ENCODE peak calls at places on chromosomes 3 and 15, in seven cellular contexts. I is Panc1; A is mucosa of descending colon; L is CD4-positive, CD25-positive, alpha-beta regulatory T cell; W is left cardiac atrium; N is left lobe of liver; D is heart right ventricle. X is an unnamed sample.
A peak's percentile ranks its signal among the peaks of the same experiment; 100 is the strongest.

GRCh38 chr3:193614430-193614829 is 21.4 kb downstream of the OPA1 start:
- ATAC-seq in D (no peak), A (no peak), L (peak; percentile 48), I (no peak), W (no peak), N (no peak), X (no peak)

GRCh38 chr3:16743276-16743675 is 138.1 kb upstream of the DAZL start:
- ATAC-seq in N (no peak), A (no peak), D (no peak), I (no peak), W (no peak), L (no peak), X (no peak)

GRCh38 chr15:65936317-65936716 is 67.0 kb downstream of the RAB11A start:
- ATAC-seq in A (no peak), L (no peak), I (no peak), N (no peak), W (no peak), D (no peak), X (no peak)

GRCh38 chr3:50673937-50674336 is 790 bp upstream of the DOCK3 start:
- ATAC-seq in L (no peak), A (no peak), D (peak; percentile 5), I (no peak), N (no peak), W (no peak), X (no peak)

GRCh38 chr3:50616003-50616769 is 765 bp upstream of the MAPKAPK3 start:
- ATAC-seq in L (peak; percentile 14), W (peak; percentile 38), N (peak; percentile 60), I (peak; percentile 74), D (peak; percentile 25), A (peak; percentile 60), X (peak; percentile 50)

GRCh38 chr3:16936656-16937055 is 51.9 kb downstream of the PLCL2 start:
- ATAC-seq in N (no peak), D (no peak), A (no peak), W (no peak), I (no peak), L (no peak), X (no peak)

GRCh38 chr3:125306620-125307019 is 68.5 kb downstream of the ZNF148 start:
- ATAC-seq in L (no peak), A (no peak), N (peak; percentile 36), W (no peak), D (no peak), I (no peak), X (no peak)

GRCh38 chr3:31502803-31503221 is 29.9 kb upstream of the STT3B start:
- ATAC-seq in L (no peak), A (no peak), D (no peak), N (no peak), W (no peak), I (no peak), X (no peak)

GRCh38 chr15:41417812-41418211 is 917 bp downstream of the RTF1 start:
- ATAC-seq in D (no peak), A (no peak), W (no peak), L (no peak), N (no peak), I (no peak), X (no peak)

GRCh38 chr3:45100998-45101407 is 45.2 kb downstream of the CDCP1 start:
- ATAC-seq in W (no peak), N (no peak), D (no peak), I (no peak), L (no peak), A (peak; percentile 16), X (no peak)

GRCh38 chr3:28139288-28139687 is 102.1 kb upstream of the CMC1 start:
- ATAC-seq in I (no peak), N (peak; percentile 65), W (peak; percentile 90), D (peak; percentile 88), L (no peak), A (no peak), X (peak; percentile 75)

GRCh38 chr3:126338796-126339241 is 18.4 kb downstream of the KLF15 start:
- ATAC-seq in A (no peak), N (no peak), W (no peak), L (no peak), I (peak; percentile 40), D (peak; percentile 45), X (peak; percentile 18)

GRCh38 chr15:73631915-73632669 is 1.1 kb downstream of the NPTN start:
- ATAC-seq in I (no peak), W (peak; percentile 53), L (no peak), D (peak; percentile 58), A (peak; percentile 8), N (peak; percentile 8), X (peak; percentile 42)

GRCh38 chr3:151109401-151109800 is 23.9 kb downstream of the MED12L start:
- ATAC-seq in I (no peak), N (no peak), L (no peak), W (no peak), D (no peak), A (no peak), X (no peak)

GRCh38 chr3:64932666-64933342 is 245.0 kb upstream of the ADAMTS9 start:
- ATAC-seq in N (no peak), W (no peak), I (no peak), L (no peak), D (no peak), A (peak; percentile 50), X (no peak)

GRCh38 chr3:189690672-189691071 is 59.5 kb downstream of the TP63 start:
- ATAC-seq in D (no peak), A (no peak), W (no peak), L (no peak), N (peak; percentile 90), I (no peak), X (no peak)

GRCh38 chr15:67366904-67367303 is 112.3 kb downstream of the IQCH start:
- ATAC-seq in A (no peak), L (no peak), W (no peak), D (no peak), N (no peak), I (no peak), X (no peak)

GRCh38 chr3:194306771-194307640 is 44.1 kb downstream of the CPN2 start:
- ATAC-seq in L (peak; percentile 74), I (no peak), D (no peak), A (peak; percentile 48), N (no peak), W (no peak), X (no peak)

GRCh38 chr15:69656271-69657030 is 203.8 kb downstream of the RPLP1 start:
- ATAC-seq in L (no peak), A (no peak), W (no peak), D (no peak), I (no peak), N (peak; percentile 64), X (no peak)

GRCh38 chr15:60568883-60569495 is 90.0 kb upstream of the ICE2 start:
- ATAC-seq in N (no peak), D (no peak), W (no peak), I (no peak), L (no peak), A (no peak), X (no peak)

GRCh38 chr3:80543154-80543553 is 775.4 kb upstream of the ROBO1 start:
- ATAC-seq in L (no peak), W (no peak), D (no peak), A (no peak), N (no peak), I (no peak), X (no peak)

GRCh38 chr3:30760737-30761136 is 133.7 kb downstream of the GADL1 start:
- ATAC-seq in I (no peak), A (no peak), W (no peak), D (no peak), N (no peak), L (no peak), X (no peak)

GRCh38 chr3:129240436-129240835 is 9.0 kb upstream of the COPG1 start:
- ATAC-seq in D (peak; percentile 35), N (no peak), A (no peak), I (no peak), L (no peak), W (no peak), X (no peak)

GRCh38 chr3:14391033-14391432 is 11.4 kb upstream of the SLC6A6 start:
- ATAC-seq in N (peak; percentile 97), I (no peak), A (peak; percentile 84), D (peak; percentile 51), L (no peak), W (peak; percentile 74), X (peak; percentile 81)

GRCh38 chr3:37994639-37994972 is 4.0 kb downstream of the VILL start:
- ATAC-seq in L (no peak), W (no peak), D (no peak), N (no peak), A (no peak), I (no peak), X (no peak)

GRCh38 chr3:150110097-150110496 is 139.4 kb upstream of the PFN2 start:
- ATAC-seq in A (no peak), W (no peak), D (no peak), L (no peak), N (no peak), I (no peak), X (no peak)

GRCh38 chr15:52857471-52857870 is 67.3 kb upstream of the ONECUT1 start:
- ATAC-seq in L (no peak), N (no peak), W (no peak), D (no peak), I (no peak), A (no peak), X (no peak)

GRCh38 chr15:58980351-58980939 is 7.0 kb upstream of the RNF111 start:
- ATAC-seq in N (peak; percentile 67), D (no peak), A (peak; percentile 34), W (no peak), L (no peak), I (no peak), X (no peak)

GRCh38 chr3:102450976-102451375 is 16.2 kb downstream of the ZPLD1 start:
- ATAC-seq in I (no peak), L (no peak), W (no peak), A (no peak), D (no peak), N (no peak), X (no peak)

GRCh38 chr3:134092231-134092701 is 62.5 kb upstream of the SLCO2A1 start:
- ATAC-seq in A (no peak), N (no peak), D (no peak), W (no peak), I (peak; percentile 36), L (no peak), X (no peak)

GRCh38 chr3:80297720-80298119 is 529.9 kb upstream of the ROBO1 start:
- ATAC-seq in D (no peak), A (no peak), W (no peak), L (no peak), N (no peak), I (no peak), X (no peak)

GRCh38 chr3:127734754-127735473 is 62.2 kb downstream of the ABTB1 start:
- ATAC-seq in I (peak; percentile 54), L (no peak), D (peak; percentile 23), W (peak; percentile 42), A (peak; percentile 44), N (peak; percentile 21), X (no peak)

GRCh38 chr3:45119824-45120614 is 26.2 kb downstream of the CDCP1 start:
- ATAC-seq in W (no peak), L (no peak), N (peak; percentile 45), A (peak; percentile 89), I (peak; percentile 69), D (no peak), X (no peak)

GRCh38 chr3:60431599-60431958 is 819.7 kb downstream of the FHIT start:
- ATAC-seq in D (no peak), A (no peak), N (peak; percentile 54), I (no peak), L (peak; percentile 31), W (no peak), X (no peak)